ENCODE peak calls at places on chromosomes 11 and 22, in six cellular contexts. A is fibroblast of the aortic adventitia, S is fibroblast of mammary gland, T is breast epithelium, C is B cell, X is A549. V is an unnamed sample.

GRCh38 chr11:69009441-69010211 is 3.4 kb downstream of the MRGPRF start:
- DNase-seq in T (no peak), C (no peak), A (no peak), S (no peak), X (no peak), V (no peak)

GRCh38 chr11:78212586-78213371 is 24.1 kb downstream of the USP35 start:
- DNase-seq in T (peak; percentile 34), X (no peak), C (no peak), S (peak; percentile 57), A (peak; percentile 48), V (no peak)

GRCh38 chr11:77071077-77071476 is 4.3 kb downstream of the CAPN5 start:
- DNase-seq in S (no peak), C (no peak), A (no peak), X (no peak), T (peak; percentile 41), V (no peak)

GRCh38 chr11:122365545-122366380 is 249.7 kb upstream of the BLID start:
- DNase-seq in T (no peak), X (no peak), S (peak; percentile 5), C (no peak), A (peak; percentile 63), V (no peak)

GRCh38 chr11:36412781-36413383 is 97.2 kb downstream of the TRAF6 start:
- DNase-seq in S (no peak), C (no peak), X (no peak), T (no peak), A (peak; percentile 21), V (no peak)

GRCh38 chr11:20032577-20033265 is 127.6 kb downstream of the DBX1 start:
- DNase-seq in X (no peak), C (no peak), T (no peak), A (no peak), S (no peak), V (no peak)

GRCh38 chr22:50002791-50003190 is 9.8 kb downstream of the IL17REL start:
- DNase-seq in X (no peak), T (no peak), C (no peak), A (no peak), S (peak; percentile 25), V (no peak)

GRCh38 chr11:26254378-26254777 is 77.6 kb upstream of the ANO3 start:
- DNase-seq in X (no peak), C (no peak), A (no peak), S (no peak), T (no peak), V (no peak)

GRCh38 chr11:57316017-57316416 is 8.7 kb downstream of the TNKS1BP1 start:
- DNase-seq in S (peak; percentile 37), X (no peak), T (no peak), C (no peak), A (no peak), V (no peak)

GRCh38 chr11:124041254-124041653 is at the start of gene OR10G7:
- DNase-seq in T (no peak), S (no peak), A (no peak), X (no peak), C (no peak), V (no peak)

GRCh38 chr11:60370811-60371297 is 7.5 kb upstream of the MS4A7 start:
- DNase-seq in S (no peak), T (no peak), A (no peak), C (no peak), X (no peak), V (no peak)

GRCh38 chr11:68142028-68142412 is 20.8 kb upstream of the CHKA start:
- DNase-seq in A (no peak), S (no peak), C (peak; percentile 32), T (peak; percentile 74), X (no peak), V (no peak)

GRCh38 chr11:44138286-44138685 is 42.8 kb downstream of the EXT2 start:
- DNase-seq in X (no peak), S (peak; percentile 34), A (peak; percentile 15), T (no peak), C (no peak), V (no peak)

GRCh38 chr11:67271548-67272284 is 5.4 kb downstream of the GRK2 start:
- DNase-seq in C (no peak), T (peak; percentile 46), S (no peak), A (no peak), X (no peak), V (no peak)

GRCh38 chr11:64644348-64645242 is 53.6 kb downstream of the SLC22A12 start:
- DNase-seq in S (no peak), X (peak; percentile 48), A (no peak), C (no peak), T (no peak), V (no peak)
- TF ChIP-seq CTCF in S (peak; percentile 2), X (no peak), A (peak; percentile 24), C (no peak), T (no peak), V (peak; percentile 13)

GRCh38 chr11:33724644-33725035 is 11.6 kb downstream of the CD59 start:
- DNase-seq in T (no peak), C (no peak), A (peak; percentile 91), X (no peak), S (peak; percentile 77), V (no peak)
- TF ChIP-seq CTCF in T (no peak), C (no peak), A (no peak), X (no peak), S (no peak), V (no peak)

GRCh38 chr22:39317084-39317755 is 2.2 kb downstream of the RPL3 start:
- DNase-seq in A (no peak), C (no peak), S (no peak), X (no peak), T (no peak), V (no peak)

GRCh38 chr22:39318507-39319283 is 728 bp downstream of the RPL3 start:
- DNase-seq in S (no peak), X (no peak), T (no peak), C (no peak), A (no peak), V (no peak)

GRCh38 chr22:39316440-39317083 is 2.9 kb downstream of the RPL3 start:
- DNase-seq in A (peak; percentile 94), X (no peak), S (peak; percentile 94), C (peak; percentile 80), T (peak; percentile 71), V (no peak)

GRCh38 chr22:39317756-39318506 is 1.5 kb downstream of the RPL3 start:
- DNase-seq in X (no peak), T (no peak), C (no peak), A (peak; percentile 67), S (peak; percentile 64), V (no peak)

GRCh38 chr22:39319284-39320170 is at the start of gene RPL3:
- DNase-seq in S (peak; percentile 99), T (peak; percentile 96), C (peak; percentile 99), A (peak; percentile 99), X (peak; percentile 78), V (peak; percentile 98)
- TF ChIP-seq CTCF in S (no peak), T (peak; percentile 46), C (no peak), A (peak; percentile 30), X (no peak), V (peak; percentile 45)

GRCh38 chr22:22397875-22398524 is 110.5 kb downstream of the ZNF280B start:
- DNase-seq in A (no peak), S (no peak), C (no peak), T (no peak), X (no peak), V (no peak)
- TF ChIP-seq CTCF in A (no peak), S (no peak), C (no peak), T (no peak), X (no peak), V (no peak)